ENCODE peak calls at places on chromosomes 13 and 19, in four cellular contexts. One of them, this sample, is unnamed.

GRCh38 chr19:47158879-47159509 is 28.4 kb downstream of the SAE1 start:
- DNase-seq in neural crest cell: no peak
- DNase-seq in ovary: no peak
- DNase-seq in GM12865: no peak
- DNase-seq in this sample: no peak

GRCh38 chr13:102197193-102197592 is 204.7 kb downstream of the FGF14 start:
- DNase-seq in neural crest cell: no peak
- DNase-seq in GM12865: peak
- DNase-seq in ovary: no peak
- DNase-seq in this sample: peak

GRCh38 chr13:57982782-57983181 is 351.2 kb downstream of the PCDH17 start:
- DNase-seq in ovary: no peak
- DNase-seq in neural crest cell: no peak
- DNase-seq in GM12865: no peak
- DNase-seq in this sample: no peak

GRCh38 chr19:33482486-33482885 is 39.1 kb downstream of the PEPD start:
- DNase-seq in neural crest cell: no peak
- DNase-seq in GM12865: no peak
- DNase-seq in ovary: no peak
- DNase-seq in this sample: no peak

GRCh38 chr19:5926641-5927438 is 12.8 kb downstream of the CAPS start:
- DNase-seq in GM12865: no peak
- DNase-seq in neural crest cell: no peak
- DNase-seq in ovary: no peak
- DNase-seq in this sample: no peak

GRCh38 chr19:389246-389934 is 19.6 kb downstream of the C2CD4C start:
- DNase-seq in ovary: no peak
- DNase-seq in GM12865: no peak
- DNase-seq in neural crest cell: no peak
- DNase-seq in this sample: no peak

GRCh38 chr19:40921005-40921897 is 39.2 kb upstream of the CYP2A7 start:
- DNase-seq in GM12865: no peak
- DNase-seq in ovary: peak
- DNase-seq in neural crest cell: no peak
- DNase-seq in this sample: peak

GRCh38 chr13:63490149-63490548 is 2074.5 kb upstream of the PCDH20 start:
- DNase-seq in GM12865: no peak
- DNase-seq in neural crest cell: no peak
- DNase-seq in ovary: no peak
- DNase-seq in this sample: no peak

GRCh38 chr19:36112678-36113077 is 1.7 kb downstream of the OVOL3 start:
- DNase-seq in neural crest cell: no peak
- DNase-seq in GM12865: no peak
- DNase-seq in ovary: no peak
- DNase-seq in this sample: no peak

GRCh38 chr13:79359064-79359463 is 47.0 kb downstream of the RBM26 start:
- DNase-seq in GM12865: no peak
- DNase-seq in neural crest cell: no peak
- DNase-seq in ovary: no peak
- DNase-seq in this sample: no peak

GRCh38 chr13:75934889-75935288 is 298.8 kb downstream of the LMO7 start:
- DNase-seq in neural crest cell: no peak
- DNase-seq in GM12865: no peak
- DNase-seq in ovary: no peak
- DNase-seq in this sample: peak

GRCh38 chr13:102807699-102808098 is 8.8 kb downstream of the BIVM start:
- DNase-seq in ovary: no peak
- DNase-seq in neural crest cell: no peak
- DNase-seq in GM12865: no peak
- DNase-seq in this sample: no peak

GRCh38 chr19:11261902-11262839 is at the start of gene DOCK6:
- DNase-seq in GM12865: peak
- DNase-seq in ovary: peak
- DNase-seq in neural crest cell: peak
- DNase-seq in this sample: no peak

GRCh38 chr13:20499986-20500385 is 25.7 kb downstream of the CRYL1 start:
- DNase-seq in GM12865: no peak
- DNase-seq in ovary: no peak
- DNase-seq in neural crest cell: no peak
- DNase-seq in this sample: no peak

GRCh38 chr13:91247768-91248167 is 99.7 kb upstream of the MIR17HG start:
- DNase-seq in GM12865: no peak
- DNase-seq in neural crest cell: no peak
- DNase-seq in ovary: no peak
- DNase-seq in this sample: no peak

GRCh38 chr19:18674616-18675015 is 8.9 kb upstream of the CRTC1 start:
- DNase-seq in ovary: no peak
- DNase-seq in neural crest cell: no peak
- DNase-seq in GM12865: no peak
- DNase-seq in this sample: no peak

GRCh38 chr13:98389319-98389718 is 187.6 kb downstream of the STK24 start:
- DNase-seq in neural crest cell: no peak
- DNase-seq in GM12865: no peak
- DNase-seq in ovary: no peak
- DNase-seq in this sample: no peak

GRCh38 chr13:111947026-111947810 is 119.7 kb upstream of the SOX1 start:
- DNase-seq in ovary: no peak
- DNase-seq in neural crest cell: no peak
- DNase-seq in GM12865: no peak
- DNase-seq in this sample: no peak

GRCh38 chr13:51997641-51998330 is 13.5 kb downstream of the ATP7B start:
- DNase-seq in neural crest cell: no peak
- DNase-seq in ovary: no peak
- DNase-seq in GM12865: no peak
- DNase-seq in this sample: no peak

GRCh38 chr19:20359933-20360720 is 193.1 kb downstream of the ZNF486 start:
- DNase-seq in GM12865: no peak
- DNase-seq in neural crest cell: peak
- DNase-seq in ovary: no peak
- DNase-seq in this sample: no peak

GRCh38 chr13:49499889-49500660 is 4.3 kb downstream of the PHF11 start:
- DNase-seq in neural crest cell: no peak
- DNase-seq in GM12865: no peak
- DNase-seq in ovary: no peak
- DNase-seq in this sample: no peak

GRCh38 chr13:78660130-78660857 is 1.3 kb upstream of the OBI1 start:
- DNase-seq in ovary: no peak
- DNase-seq in neural crest cell: no peak
- DNase-seq in GM12865: peak
- DNase-seq in this sample: peak

GRCh38 chr19:29003641-29004409 is 209.1 kb downstream of the UQCRFS1 start:
- DNase-seq in neural crest cell: no peak
- DNase-seq in ovary: no peak
- DNase-seq in GM12865: no peak
- DNase-seq in this sample: no peak

GRCh38 chr13:49810825-49811526 is 18.5 kb upstream of the KPNA3 start:
- DNase-seq in ovary: no peak
- DNase-seq in neural crest cell: no peak
- DNase-seq in GM12865: no peak
- DNase-seq in this sample: no peak

GRCh38 chr19:42252365-42253244 is 2.3 kb downstream of the ERF start:
- DNase-seq in ovary: peak
- DNase-seq in neural crest cell: peak
- DNase-seq in GM12865: no peak
- DNase-seq in this sample: peak

GRCh38 chr19:3227054-3227626 is 2.7 kb downstream of the CELF5 start:
- DNase-seq in ovary: no peak
- DNase-seq in GM12865: no peak
- DNase-seq in neural crest cell: no peak
- DNase-seq in this sample: no peak

GRCh38 chr13:91405240-91405639 is 6.8 kb downstream of the GPC5 start:
- DNase-seq in neural crest cell: no peak
- DNase-seq in GM12865: peak
- DNase-seq in ovary: no peak
- DNase-seq in this sample: no peak

GRCh38 chr19:36207605-36208252 is 6.7 kb downstream of the ZNF565 start:
- DNase-seq in ovary: no peak
- DNase-seq in neural crest cell: no peak
- DNase-seq in GM12865: peak
- DNase-seq in this sample: no peak

GRCh38 chr19:2036424-2036823 is 14.6 kb downstream of the MKNK2 start:
- DNase-seq in GM12865: peak
- DNase-seq in ovary: no peak
- DNase-seq in neural crest cell: no peak
- DNase-seq in this sample: no peak

GRCh38 chr19:16927883-16928282 is 39.1 kb downstream of the F2RL3 start:
- DNase-seq in GM12865: no peak
- DNase-seq in ovary: no peak
- DNase-seq in neural crest cell: no peak
- DNase-seq in this sample: no peak

GRCh38 chr13:33578786-33579185 is 239.2 kb upstream of the RFC3 start:
- DNase-seq in neural crest cell: no peak
- DNase-seq in GM12865: no peak
- DNase-seq in ovary: no peak
- DNase-seq in this sample: no peak

GRCh38 chr19:49442354-49442753 is 1.0 kb upstream of the SLC17A7 start:
- DNase-seq in neural crest cell: no peak
- DNase-seq in ovary: no peak
- DNase-seq in GM12865: no peak
- DNase-seq in this sample: peak

GRCh38 chr19:18915639-18916038 is 3.5 kb downstream of the COPE start:
- DNase-seq in ovary: no peak
- DNase-seq in neural crest cell: peak
- DNase-seq in GM12865: peak
- DNase-seq in this sample: no peak

GRCh38 chr13:74067818-74068217 is 66.4 kb downstream of the KLF12 start:
- DNase-seq in GM12865: no peak
- DNase-seq in neural crest cell: no peak
- DNase-seq in ovary: no peak
- DNase-seq in this sample: no peak

GRCh38 chr19:13905634-13906524 is at the start of the genes BRME1 and CC2D1A:
- DNase-seq in GM12865: peak
- DNase-seq in ovary: peak
- DNase-seq in neural crest cell: peak
- DNase-seq in this sample: peak
- TF ChIP-seq CTCF in GM12865: no peak
- TF ChIP-seq CTCF in ovary: peak
- TF ChIP-seq CTCF in neural crest cell: no peak
- TF ChIP-seq CTCF in this sample: no peak

GRCh38 chr13:55632402-55632801 is 1508.3 kb upstream of the PRR20A start:
- DNase-seq in GM12865: no peak
- DNase-seq in ovary: no peak
- DNase-seq in neural crest cell: no peak
- DNase-seq in this sample: no peak

DNA sequence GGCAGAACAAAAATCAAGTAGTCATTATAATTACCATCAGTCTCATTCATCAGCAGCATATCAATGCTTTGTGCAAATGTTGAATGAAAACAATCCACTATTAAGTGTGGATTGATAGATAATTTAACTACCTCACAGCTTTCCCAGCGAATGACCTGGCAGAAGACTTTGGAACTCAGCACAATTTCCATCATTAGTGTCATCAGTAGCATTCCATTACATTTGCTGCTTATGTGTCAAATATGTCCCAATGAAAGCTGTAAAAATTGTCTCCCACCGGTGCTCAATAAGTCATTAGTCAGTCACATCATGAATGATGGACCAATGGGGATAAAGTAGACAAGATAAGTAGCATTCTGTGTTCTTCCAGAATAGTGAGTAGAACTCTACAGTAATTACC is 1513.5 kb upstream of the PRR20A start:
- DNase-seq in neural crest cell: no peak
- DNase-seq in GM12865: no peak
- DNase-seq in ovary: no peak
- DNase-seq in this sample: no peak
- TF ChIP-seq CTCF in neural crest cell: no peak
- TF ChIP-seq CTCF in GM12865: no peak
- TF ChIP-seq CTCF in ovary: no peak
- TF ChIP-seq CTCF in this sample: no peak

GRCh38 chr13:109569938-109570711 is 216.3 kb downstream of the IRS2 start:
- DNase-seq in ovary: no peak
- DNase-seq in GM12865: peak
- DNase-seq in neural crest cell: no peak
- DNase-seq in this sample: no peak

GRCh38 chr13:109565877-109566276 is 220.5 kb downstream of the IRS2 start:
- DNase-seq in ovary: no peak
- DNase-seq in neural crest cell: no peak
- DNase-seq in GM12865: no peak
- DNase-seq in this sample: no peak

GRCh38 chr13:109572389-109572788 is 214.0 kb downstream of the IRS2 start:
- DNase-seq in ovary: no peak
- DNase-seq in GM12865: no peak
- DNase-seq in neural crest cell: no peak
- DNase-seq in this sample: no peak

GRCh38 chr13:109568273-109568900 is 218.0 kb downstream of the IRS2 start:
- DNase-seq in GM12865: no peak
- DNase-seq in ovary: no peak
- DNase-seq in neural crest cell: no peak
- DNase-seq in this sample: no peak

GRCh38 chr13:109567315-109567714 is 219.1 kb downstream of the IRS2 start:
- DNase-seq in GM12865: no peak
- DNase-seq in ovary: no peak
- DNase-seq in neural crest cell: no peak
- DNase-seq in this sample: no peak
- TF ChIP-seq CTCF in GM12865: no peak
- TF ChIP-seq CTCF in ovary: peak
- TF ChIP-seq CTCF in neural crest cell: no peak
- TF ChIP-seq CTCF in this sample: no peak

DNA sequence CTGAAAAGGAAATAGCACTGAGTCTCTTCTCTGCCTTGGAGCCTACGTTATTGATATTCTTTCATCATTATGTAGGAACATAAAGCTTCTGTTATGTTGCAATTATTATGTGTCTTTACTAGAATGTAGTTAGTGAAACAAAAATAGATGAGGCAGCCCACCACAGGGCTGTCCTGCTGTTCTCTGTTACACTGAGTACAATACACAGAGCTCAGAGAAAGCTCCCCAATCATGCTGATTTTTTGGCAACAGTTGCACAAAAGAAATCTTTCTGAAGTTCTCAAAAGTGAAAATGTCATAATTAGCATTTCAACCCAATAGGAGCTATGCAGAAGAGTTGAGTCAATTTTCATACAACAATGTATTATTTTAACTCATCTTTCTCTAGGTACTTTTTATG is 119.5 kb downstream of the EFNB2 start:
- DNase-seq in GM12865: no peak
- DNase-seq in ovary: no peak
- DNase-seq in neural crest cell: no peak
- DNase-seq in this sample: no peak
- TF ChIP-seq CTCF in GM12865: no peak
- TF ChIP-seq CTCF in ovary: no peak
- TF ChIP-seq CTCF in neural crest cell: no peak
- TF ChIP-seq CTCF in this sample: no peak